ENCODE peak calls at places on chromosomes 4 and X, in five cellular contexts. W is GM23248, D is pancreas, K is Karpas-422, A is heart right ventricle. X is an unnamed sample. For H3K4me1, the result is how much of the 10 kb centered on the place peaks cover.

GRCh38 chrX:114626323-114626722 is 42.4 kb downstream of the HTR2C start:
- DNase-seq in A (no peak), D (no peak), K (peak), W (peak), X (no peak)

GRCh38 chr4:116453127-116453526 is 632.2 kb downstream of the TRAM1L1 start:
- DNase-seq in D (no peak), A (no peak), K (no peak), W (no peak), X (peak)

GRCh38 chr4:14446311-14446710 is 556.0 kb upstream of the CPEB2 start:
- DNase-seq in K (no peak), D (no peak), A (no peak), W (no peak), X (no peak)

GRCh38 chr4:99149620-99150019 is 5.5 kb upstream of the ADH4 start:
- DNase-seq in W (no peak), D (no peak), K (no peak), A (no peak), X (no peak)

GRCh38 chrX:47877327-47877726 is 40.6 kb downstream of the ZNF81 start:
- DNase-seq in D (no peak), A (no peak), K (no peak), W (no peak), X (no peak)

GRCh38 chr4:140150636-140150885 is 3.4 kb downstream of the MAML3 start:
- DNase-seq in K (no peak), W (no peak), A (peak), D (no peak), X (no peak)

GRCh38 chr4:48801739-48802138 is 21.7 kb upstream of the FRYL start:
- DNase-seq in A (peak), D (no peak), K (no peak), W (no peak), X (no peak)

GRCh38 chr4:159003420-159004253 is 99.2 kb upstream of the RAPGEF2 start:
- DNase-seq in W (peak), K (no peak), D (no peak), A (no peak), X (no peak)

GRCh38 chr4:42750091-42750490 is 93.2 kb upstream of the ATP8A1 start:
- DNase-seq in W (no peak), A (peak), K (peak), D (no peak), X (no peak)

GRCh38 chr4:106624674-106625073 is 256.1 kb upstream of the GIMD1 start:
- DNase-seq in W (peak), K (no peak), D (no peak), A (no peak), X (no peak)

GRCh38 chr4:76952071-76952470 is 2.5 kb downstream of the SEPTIN11 start:
- DNase-seq in D (no peak), K (peak), W (no peak), A (no peak), X (no peak)

GRCh38 chrX:150360331-150360730 is 2.8 kb upstream of the MAMLD1 start:
- DNase-seq in K (no peak), D (no peak), A (no peak), W (no peak), X (no peak)

GRCh38 chrX:150361777-150362351 is 1.3 kb upstream of the MAMLD1 start:
- DNase-seq in K (no peak), D (peak), W (peak), A (no peak), X (peak)

GRCh38 chrX:150362599-150363481 is at the start of gene MAMLD1:
- DNase-seq in K (peak), D (peak), W (peak), A (peak), X (peak)

GRCh38 chrX:150363561-150364346 is 637 bp downstream of the MAMLD1 start:
- DNase-seq in K (peak), A (peak), W (peak), D (peak), X (peak)

GRCh38 chrX:150361070-150361776 is 1.9 kb upstream of the MAMLD1 start:
- DNase-seq in W (peak), K (peak), A (no peak), D (peak), X (peak)
- H3K4me3 ChIP-seq in W (peak), K (peak), A (peak), D (no peak), X (peak)

DNA sequence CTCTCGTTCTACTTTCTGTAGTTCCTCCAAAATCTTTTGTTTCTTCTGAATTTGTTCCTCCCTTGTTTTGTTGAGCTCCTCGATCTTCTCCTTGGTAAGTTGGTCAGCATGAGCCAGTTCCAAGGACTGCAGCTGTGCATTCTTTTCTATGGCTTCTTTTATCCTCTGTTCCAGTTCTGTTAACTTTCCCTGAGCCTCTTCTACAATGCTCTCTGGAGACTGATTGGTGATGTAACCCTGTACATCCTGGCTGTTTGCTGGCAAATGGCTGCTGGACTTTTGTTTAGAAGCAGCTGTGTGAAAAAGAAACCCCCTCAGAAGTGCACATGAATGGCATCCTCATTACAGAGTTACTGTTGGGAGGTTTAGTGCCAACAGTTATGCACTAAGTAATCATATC is 70.5 kb upstream of the COX18 start:
- DNase-seq in D (no peak), K (no peak), W (no peak), A (no peak), X (no peak)
- H3K27ac ChIP-seq in D (no peak), K (no peak), W (no peak), A (no peak), X (no peak)

GRCh38 chrX:1521459-1521956 is 15.5 kb downstream of the P2RY8 start:
- DNase-seq in W (no peak), K (peak), D (no peak), A (no peak), X (no peak)
- H3K4me1 ChIP-seq in W (under half), K (under half), D (under half), A (under half), X (under half)

GRCh38 chrX:32155044-32155638 is 1056.2 kb downstream of the DMD start:
- DNase-seq in A (no peak), W (no peak), K (no peak), D (no peak), X (no peak)
- H3K4me3 ChIP-seq in A (no peak), W (no peak), K (no peak), D (no peak), X (no peak)

GRCh38 chr4:148029781-148030180 is 297.9 kb downstream of the ARHGAP10 start:
- DNase-seq in D (no peak), A (no peak), W (no peak), K (no peak), X (no peak)

GRCh38 chr4:148022975-148023374 is 291.1 kb downstream of the ARHGAP10 start:
- DNase-seq in D (no peak), K (no peak), W (peak), A (no peak), X (no peak)

GRCh38 chr4:148021706-148022105 is 289.8 kb downstream of the ARHGAP10 start:
- DNase-seq in W (no peak), K (peak), A (no peak), D (no peak), X (no peak)

GRCh38 chr4:148023782-148024181 is 291.9 kb downstream of the ARHGAP10 start:
- DNase-seq in K (no peak), A (no peak), D (no peak), W (peak), X (no peak)

GRCh38 chr4:148026022-148026421 is 294.1 kb downstream of the ARHGAP10 start:
- DNase-seq in W (peak), D (no peak), A (no peak), K (no peak), X (no peak)
- H3K27ac ChIP-seq in W (peak), D (no peak), A (no peak), K (no peak), X (no peak)

DNA sequence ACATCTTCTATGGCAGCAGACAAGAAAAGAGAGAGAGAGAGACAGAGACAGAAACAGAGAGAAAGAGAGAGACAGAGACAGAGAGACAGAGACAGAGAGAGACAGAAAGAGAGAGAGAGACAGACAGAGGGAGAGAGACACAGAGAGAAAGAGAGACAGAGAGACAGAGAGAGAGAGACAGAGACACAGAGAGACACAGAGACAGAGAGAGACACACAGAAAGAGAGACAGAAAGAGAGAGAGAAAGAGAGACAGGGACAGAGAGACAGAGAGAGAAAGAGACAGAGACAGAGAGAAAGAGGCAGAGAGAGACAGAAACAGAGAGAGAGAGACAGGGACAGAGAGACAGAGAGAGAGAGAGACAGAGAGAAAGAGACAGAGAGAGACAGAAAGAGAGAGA is 52.9 kb downstream of the CRLF2 start:
- DNase-seq in W (no peak), K (no peak), A (no peak), D (no peak), X (no peak)
- H3K4me1 ChIP-seq in W (under half), K (under half), A (under half), D (under half), X (under half)

DNA sequence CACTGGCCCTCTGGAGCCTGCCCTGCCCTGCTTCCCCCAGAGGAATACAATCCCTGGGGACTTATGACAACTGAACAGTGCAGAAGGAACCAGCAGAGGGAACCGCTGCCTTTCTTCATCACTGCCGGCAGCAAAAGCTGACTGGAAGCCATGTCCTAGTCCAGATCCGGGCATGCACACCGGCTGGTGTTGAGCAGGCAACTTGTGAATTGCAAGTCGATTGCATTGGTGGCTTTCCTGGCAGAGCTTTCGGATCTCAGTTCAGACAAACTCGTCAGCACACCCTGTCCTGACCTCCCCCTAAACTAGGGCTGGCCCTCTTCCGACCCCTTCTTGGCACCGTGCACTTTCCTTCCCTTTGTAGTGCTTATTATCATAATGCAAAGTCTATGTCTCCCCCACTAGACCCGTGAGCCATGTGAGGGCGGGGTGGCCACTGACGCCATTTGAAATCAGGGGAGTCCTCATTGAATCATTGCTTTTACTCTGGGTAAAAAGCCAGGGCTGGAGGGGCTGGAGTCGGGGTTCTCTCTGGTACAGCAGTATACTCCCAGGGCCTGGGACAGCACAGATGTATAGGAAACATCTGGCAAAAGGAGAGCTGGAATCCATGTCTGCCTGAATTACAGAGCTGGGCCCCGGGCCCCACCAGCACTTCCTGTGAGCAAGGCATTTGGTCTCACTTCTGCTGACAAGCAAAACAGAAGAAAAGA is 1.8 kb downstream of the ARHGAP4 start:
- DNase-seq in K (peak), A (no peak), W (peak), D (no peak), X (peak)
- H3K4me3 ChIP-seq in K (peak), A (no peak), W (no peak), D (no peak), X (no peak)

DNA sequence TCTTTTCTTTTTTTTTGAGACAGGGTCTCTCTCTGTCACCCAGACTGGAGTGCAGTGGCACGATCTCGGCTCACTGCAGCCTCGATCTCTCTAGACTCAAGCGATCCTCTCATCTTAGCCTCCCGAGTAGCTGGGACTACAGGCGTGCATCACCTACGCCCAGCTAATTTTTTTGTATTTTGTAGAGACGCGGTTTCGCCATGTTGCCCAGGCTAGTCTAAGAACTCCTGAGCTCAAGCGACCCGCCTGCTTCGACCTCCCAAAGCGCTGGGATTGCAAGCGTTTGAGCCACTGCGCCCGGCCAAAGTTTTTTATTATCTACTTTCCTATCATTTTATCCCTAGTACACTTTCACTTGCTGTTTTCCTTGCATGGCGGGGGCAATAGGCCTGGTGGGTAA is 1.4 kb downstream of the UBA6 start:
- DNase-seq in A (no peak), D (no peak), W (no peak), K (no peak), X (no peak)
- H3K27ac ChIP-seq in A (no peak), D (no peak), W (peak), K (peak), X (no peak)